ENCODE peak calls at places on chromosomes 16 and 17, in five cellular contexts. F is NCI-H1417, O is B cell, D is activated T-helper 1 cell treated with Interleukin-2 at 50 U/mL for 16 hours, R is bronchial epithelial cell. L is an unnamed sample.

GRCh38 chr16:11675561-11676511 is 7.6 kb downstream of the SNN start:
- DNase-seq in D (no peak), R (peak), O (no peak), F (no peak), L (no peak)

GRCh38 chr16:81388357-81388756 is 56.3 kb upstream of the CMIP start:
- DNase-seq in O (no peak), D (no peak), F (no peak), R (no peak), L (no peak)

GRCh38 chr17:37605813-37606505 is 3.3 kb downstream of the SYNRG start:
- DNase-seq in F (no peak), O (peak), R (no peak), D (peak), L (peak)

GRCh38 chr17:47776330-47777197 is 43.5 kb downstream of the TBX21 start:
- DNase-seq in R (peak), D (no peak), F (peak), O (peak), L (peak)

GRCh38 chr16:86794216-86794864 is 216.0 kb downstream of the FOXL1 start:
- DNase-seq in R (no peak), D (no peak), O (peak), F (no peak), L (no peak)

GRCh38 chr16:48381201-48381600 is 4.0 kb downstream of the SIAH1 start:
- DNase-seq in O (no peak), F (no peak), R (no peak), D (no peak), L (no peak)

GRCh38 chr17:46903762-46904672 is 18.9 kb upstream of the GOSR2 start:
- DNase-seq in O (no peak), D (no peak), F (no peak), R (no peak), L (no peak)

GRCh38 chr16:30982548-30983288 is 2.3 kb upstream of the HSD3B7 start:
- DNase-seq in O (no peak), R (no peak), F (no peak), D (no peak), L (no peak)

GRCh38 chr17:48100591-48101011 is 677 bp downstream of the CBX1 start:
- DNase-seq in O (no peak), R (peak), D (no peak), F (no peak), L (no peak)

GRCh38 chr17:59828478-59828760 is 64.3 kb downstream of the TUBD1 start:
- DNase-seq in O (no peak), D (no peak), F (no peak), R (no peak), L (no peak)

GRCh38 chr17:75778861-75779249 is 5.8 kb upstream of the UNK start:
- DNase-seq in D (no peak), O (peak), R (no peak), F (no peak), L (peak)

GRCh38 chr17:82832881-82833475 is 6.8 kb downstream of the ZNF750 start:
- DNase-seq in F (no peak), O (no peak), R (no peak), D (no peak), L (no peak)

GRCh38 chr17:51527230-51527982 is 267.1 kb downstream of the UTP18 start:
- DNase-seq in O (no peak), F (no peak), D (no peak), R (no peak), L (no peak)

GRCh38 chr16:19879241-19879792 is 5.3 kb downstream of the GPRC5B start:
- DNase-seq in O (no peak), F (peak), D (no peak), R (peak), L (no peak)

GRCh38 chr16:85582177-85582888 is 30.8 kb upstream of the GSE1 start:
- DNase-seq in O (no peak), F (no peak), D (no peak), R (no peak), L (no peak)

GRCh38 chr17:76585048-76585648 is 512 bp downstream of the ST6GALNAC2 start:
- DNase-seq in D (no peak), F (no peak), R (no peak), O (no peak), L (peak)

GRCh38 chr17:7897773-7898172 is 9.2 kb downstream of the CHD3 start:
- DNase-seq in O (no peak), F (no peak), R (peak), D (no peak), L (no peak)

GRCh38 chr17:6713918-6714271 is 726 bp upstream of the SLC13A5 start:
- DNase-seq in R (no peak), O (no peak), F (no peak), D (no peak), L (no peak)

GRCh38 chr16:79272141-79272577 is 328.4 kb downstream of the MAF start:
- DNase-seq in O (no peak), D (peak), R (no peak), F (no peak), L (no peak)

GRCh38 chr16:10266809-10267208 is 84.6 kb upstream of the GRIN2A start:
- DNase-seq in R (no peak), F (no peak), D (no peak), O (no peak), L (peak)

GRCh38 chr17:79188048-79188447 is 113.4 kb downstream of the ENGASE start:
- DNase-seq in D (no peak), R (no peak), F (peak), O (peak), L (peak)

GRCh38 chr17:70563301-70563820 is 394.0 kb downstream of the KCNJ2 start:
- DNase-seq in D (no peak), F (peak), O (no peak), R (no peak), L (no peak)

GRCh38 chr17:78745407-78746088 is 36.5 kb downstream of the CYTH1 start:
- DNase-seq in F (no peak), O (no peak), D (no peak), R (no peak), L (no peak)